ENCODE peak calls at places on chromosomes 3 and 15, in six cellular contexts. One of them, this sample, is unnamed.

GRCh38 chr3:16801698-16802097 is 83.1 kb upstream of the PLCL2 start:
- DNase-seq in D341Med: peak; percentile 69
- DNase-seq in Calu3: no peak
- DNase-seq in fibroblast of pulmonary artery: peak; percentile 33
- DNase-seq in activated T-helper 1 cell treated with anti-CD3 and anti-CD28 coated beads, Interleukin-2, amount 50 U/mL, for 16 hours: no peak
- DNase-seq in stimulated activated CD8-positive, alpha-beta memory T cell treated with anti-CD3 and anti-CD28 coated beads, Interleukin-7, amount 100 ng/mL, for 1 hour: no peak
- DNase-seq in this sample: no peak

GRCh38 chr3:155853214-155854146 is 747 bp downstream of the SLC33A1 start:
- DNase-seq in stimulated activated CD8-positive, alpha-beta memory T cell treated with anti-CD3 and anti-CD28 coated beads, Interleukin-7, amount 100 ng/mL, for 1 hour: no peak
- DNase-seq in Calu3: peak; percentile 45
- DNase-seq in activated T-helper 1 cell treated with anti-CD3 and anti-CD28 coated beads, Interleukin-2, amount 50 U/mL, for 16 hours: peak; percentile 12
- DNase-seq in D341Med: peak; percentile 55
- DNase-seq in fibroblast of pulmonary artery: peak; percentile 30
- DNase-seq in this sample: no peak

GRCh38 chr3:126849768-126850167 is 133.1 kb upstream of the PLXNA1 start:
- DNase-seq in Calu3: no peak
- DNase-seq in stimulated activated CD8-positive, alpha-beta memory T cell treated with anti-CD3 and anti-CD28 coated beads, Interleukin-7, amount 100 ng/mL, for 1 hour: no peak
- DNase-seq in D341Med: peak; percentile 4
- DNase-seq in fibroblast of pulmonary artery: no peak
- DNase-seq in activated T-helper 1 cell treated with anti-CD3 and anti-CD28 coated beads, Interleukin-2, amount 50 U/mL, for 16 hours: no peak
- DNase-seq in this sample: no peak

GRCh38 chr15:58179741-58180381 is 41.7 kb downstream of the AQP9 start:
- DNase-seq in activated T-helper 1 cell treated with anti-CD3 and anti-CD28 coated beads, Interleukin-2, amount 50 U/mL, for 16 hours: no peak
- DNase-seq in fibroblast of pulmonary artery: peak; percentile 64
- DNase-seq in Calu3: no peak
- DNase-seq in stimulated activated CD8-positive, alpha-beta memory T cell treated with anti-CD3 and anti-CD28 coated beads, Interleukin-7, amount 100 ng/mL, for 1 hour: no peak
- DNase-seq in D341Med: no peak
- DNase-seq in this sample: no peak

GRCh38 chr15:85482896-85483295 is 102.5 kb downstream of the AKAP13 start:
- DNase-seq in stimulated activated CD8-positive, alpha-beta memory T cell treated with anti-CD3 and anti-CD28 coated beads, Interleukin-7, amount 100 ng/mL, for 1 hour: no peak
- DNase-seq in D341Med: no peak
- DNase-seq in fibroblast of pulmonary artery: peak; percentile 56
- DNase-seq in Calu3: peak; percentile 23
- DNase-seq in activated T-helper 1 cell treated with anti-CD3 and anti-CD28 coated beads, Interleukin-2, amount 50 U/mL, for 16 hours: no peak
- DNase-seq in this sample: no peak

GRCh38 chr3:49591615-49592014 is 37.3 kb downstream of the BSN start:
- DNase-seq in activated T-helper 1 cell treated with anti-CD3 and anti-CD28 coated beads, Interleukin-2, amount 50 U/mL, for 16 hours: no peak
- DNase-seq in stimulated activated CD8-positive, alpha-beta memory T cell treated with anti-CD3 and anti-CD28 coated beads, Interleukin-7, amount 100 ng/mL, for 1 hour: no peak
- DNase-seq in fibroblast of pulmonary artery: no peak
- DNase-seq in D341Med: no peak
- DNase-seq in Calu3: no peak
- DNase-seq in this sample: no peak

GRCh38 chr3:151909720-151910405 is 36.4 kb downstream of the SUCNR1 start:
- DNase-seq in stimulated activated CD8-positive, alpha-beta memory T cell treated with anti-CD3 and anti-CD28 coated beads, Interleukin-7, amount 100 ng/mL, for 1 hour: no peak
- DNase-seq in activated T-helper 1 cell treated with anti-CD3 and anti-CD28 coated beads, Interleukin-2, amount 50 U/mL, for 16 hours: no peak
- DNase-seq in D341Med: no peak
- DNase-seq in fibroblast of pulmonary artery: no peak
- DNase-seq in Calu3: no peak
- DNase-seq in this sample: no peak

GRCh38 chr3:188270423-188270972 is 116.5 kb downstream of the LPP start:
- DNase-seq in fibroblast of pulmonary artery: peak; percentile 97
- DNase-seq in Calu3: peak; percentile 80
- DNase-seq in D341Med: no peak
- DNase-seq in activated T-helper 1 cell treated with anti-CD3 and anti-CD28 coated beads, Interleukin-2, amount 50 U/mL, for 16 hours: no peak
- DNase-seq in stimulated activated CD8-positive, alpha-beta memory T cell treated with anti-CD3 and anti-CD28 coated beads, Interleukin-7, amount 100 ng/mL, for 1 hour: no peak
- DNase-seq in this sample: peak; percentile 77

GRCh38 chr15:73889053-73889452 is 15.7 kb downstream of the TBC1D21 start:
- DNase-seq in fibroblast of pulmonary artery: no peak
- DNase-seq in activated T-helper 1 cell treated with anti-CD3 and anti-CD28 coated beads, Interleukin-2, amount 50 U/mL, for 16 hours: no peak
- DNase-seq in stimulated activated CD8-positive, alpha-beta memory T cell treated with anti-CD3 and anti-CD28 coated beads, Interleukin-7, amount 100 ng/mL, for 1 hour: no peak
- DNase-seq in D341Med: no peak
- DNase-seq in Calu3: no peak
- DNase-seq in this sample: no peak

GRCh38 chr3:143360244-143360643 is 240.7 kb downstream of the CHST2 start:
- DNase-seq in stimulated activated CD8-positive, alpha-beta memory T cell treated with anti-CD3 and anti-CD28 coated beads, Interleukin-7, amount 100 ng/mL, for 1 hour: no peak
- DNase-seq in activated T-helper 1 cell treated with anti-CD3 and anti-CD28 coated beads, Interleukin-2, amount 50 U/mL, for 16 hours: no peak
- DNase-seq in D341Med: no peak
- DNase-seq in fibroblast of pulmonary artery: peak; percentile 15
- DNase-seq in Calu3: no peak
- DNase-seq in this sample: no peak

GRCh38 chr3:57983734-57984518 is 24.3 kb upstream of the FLNB start:
- DNase-seq in stimulated activated CD8-positive, alpha-beta memory T cell treated with anti-CD3 and anti-CD28 coated beads, Interleukin-7, amount 100 ng/mL, for 1 hour: no peak
- DNase-seq in D341Med: no peak
- DNase-seq in activated T-helper 1 cell treated with anti-CD3 and anti-CD28 coated beads, Interleukin-2, amount 50 U/mL, for 16 hours: no peak
- DNase-seq in Calu3: no peak
- DNase-seq in fibroblast of pulmonary artery: peak; percentile 91
- DNase-seq in this sample: no peak

GRCh38 chr3:43699864-43700263 is 9.1 kb downstream of the ABHD5 start:
- DNase-seq in activated T-helper 1 cell treated with anti-CD3 and anti-CD28 coated beads, Interleukin-2, amount 50 U/mL, for 16 hours: no peak
- DNase-seq in stimulated activated CD8-positive, alpha-beta memory T cell treated with anti-CD3 and anti-CD28 coated beads, Interleukin-7, amount 100 ng/mL, for 1 hour: no peak
- DNase-seq in Calu3: peak; percentile 26
- DNase-seq in D341Med: no peak
- DNase-seq in fibroblast of pulmonary artery: peak; percentile 29
- DNase-seq in this sample: no peak

GRCh38 chr3:121985841-121986240 is 36.2 kb downstream of the ILDR1 start:
- DNase-seq in activated T-helper 1 cell treated with anti-CD3 and anti-CD28 coated beads, Interleukin-2, amount 50 U/mL, for 16 hours: no peak
- DNase-seq in D341Med: no peak
- DNase-seq in Calu3: no peak
- DNase-seq in stimulated activated CD8-positive, alpha-beta memory T cell treated with anti-CD3 and anti-CD28 coated beads, Interleukin-7, amount 100 ng/mL, for 1 hour: no peak
- DNase-seq in fibroblast of pulmonary artery: no peak
- DNase-seq in this sample: no peak

GRCh38 chr15:70125605-70126004 is 27.9 kb upstream of the TLE3 start:
- DNase-seq in stimulated activated CD8-positive, alpha-beta memory T cell treated with anti-CD3 and anti-CD28 coated beads, Interleukin-7, amount 100 ng/mL, for 1 hour: no peak
- DNase-seq in Calu3: no peak
- DNase-seq in fibroblast of pulmonary artery: no peak
- DNase-seq in activated T-helper 1 cell treated with anti-CD3 and anti-CD28 coated beads, Interleukin-2, amount 50 U/mL, for 16 hours: no peak
- DNase-seq in D341Med: no peak
- DNase-seq in this sample: no peak

GRCh38 chr15:45732544-45733130 is 97.8 kb downstream of the SQOR start:
- DNase-seq in stimulated activated CD8-positive, alpha-beta memory T cell treated with anti-CD3 and anti-CD28 coated beads, Interleukin-7, amount 100 ng/mL, for 1 hour: no peak
- DNase-seq in D341Med: peak; percentile 54
- DNase-seq in Calu3: no peak
- DNase-seq in activated T-helper 1 cell treated with anti-CD3 and anti-CD28 coated beads, Interleukin-2, amount 50 U/mL, for 16 hours: no peak
- DNase-seq in fibroblast of pulmonary artery: no peak
- DNase-seq in this sample: no peak

This sample was measured in breast epithelium.